ENCODE peak calls at places on chromosomes 5 and 9, in nine cellular contexts. R is lower lobe of right lung, U is ascending aorta, O is ovary, W is pancreas, X is prostate gland, P is transverse colon, I is uterus, E is body of pancreas. T is an unnamed sample.

GRCh38 chr9:126702501-126703329 is 89.0 kb downstream of the LMX1B start:
- DNase-seq in P (no peak), U (no peak), W (no peak), O (no peak), R (peak; percentile 44), X (no peak), E (no peak), I (no peak), T (no peak)

GRCh38 chr5:83632874-83633273 is 87.8 kb downstream of the HAPLN1 start:
- DNase-seq in O (no peak), W (no peak), P (no peak), E (no peak), X (no peak), U (no peak), I (no peak), R (no peak), T (no peak)

GRCh38 chr9:112861155-112861554 is 29.5 kb downstream of the SLC46A2 start:
- DNase-seq in O (no peak), I (no peak), E (no peak), U (no peak), R (no peak), X (no peak), W (no peak), P (no peak), T (no peak)

GRCh38 chr5:27328480-27328879 is 290.1 kb upstream of the CDH9 start:
- DNase-seq in I (no peak), R (no peak), X (no peak), E (no peak), W (no peak), P (no peak), O (no peak), U (no peak), T (no peak)

GRCh38 chr5:126614189-126614588 is 13.4 kb downstream of the PHAX start:
- DNase-seq in X (no peak), O (no peak), P (no peak), U (no peak), R (no peak), I (no peak), E (no peak), W (no peak), T (no peak)

GRCh38 chr5:109655841-109656240 is 33.9 kb upstream of the MAN2A1 start:
- DNase-seq in P (no peak), R (no peak), E (no peak), U (no peak), O (no peak), I (no peak), X (no peak), W (no peak), T (no peak)

GRCh38 chr5:98605010-98605425 is 168.4 kb upstream of the RGMB start:
- DNase-seq in E (no peak), X (no peak), W (no peak), O (no peak), P (no peak), I (no peak), U (no peak), R (no peak), T (no peak)

GRCh38 chr5:147464211-147464610 is 45.7 kb downstream of the DPYSL3 start:
- DNase-seq in P (no peak), I (no peak), U (no peak), E (peak; percentile 14), R (no peak), X (peak; percentile 11), O (no peak), W (peak; percentile 6), T (no peak)

GRCh38 chr5:74085782-74086181 is 459.8 kb downstream of the ARHGEF28 start:
- DNase-seq in W (no peak), E (no peak), X (no peak), R (peak; percentile 62), U (no peak), P (no peak), O (no peak), I (no peak), T (no peak)

GRCh38 chr5:38540348-38540747 is 16.1 kb downstream of the LIFR start:
- DNase-seq in I (peak; percentile 31), U (no peak), X (no peak), P (no peak), R (peak; percentile 60), E (peak; percentile 46), W (peak; percentile 48), O (no peak), T (peak; percentile 69)

GRCh38 chr5:1538276-1538675 is 14.5 kb upstream of the LPCAT1 start:
- DNase-seq in X (no peak), I (peak; percentile 9), E (no peak), P (no peak), O (peak; percentile 22), R (no peak), W (no peak), U (no peak), T (peak; percentile 11)

GRCh38 chr5:24381861-24382460 is 262.8 kb downstream of the CDH10 start:
- DNase-seq in I (no peak), E (no peak), U (no peak), X (no peak), W (no peak), R (no peak), P (no peak), O (no peak), T (no peak)

GRCh38 chr5:167232675-167233074 is 1058.8 kb upstream of the WWC1 start:
- DNase-seq in O (no peak), E (no peak), R (no peak), P (no peak), W (no peak), X (no peak), I (no peak), U (no peak), T (no peak)

GRCh38 chr5:167228134-167228533 is 1063.3 kb upstream of the WWC1 start:
- DNase-seq in I (no peak), U (no peak), E (no peak), W (no peak), R (no peak), X (no peak), P (no peak), O (no peak), T (no peak)

GRCh38 chr5:167233507-167233906 is 1057.9 kb upstream of the WWC1 start:
- DNase-seq in W (no peak), O (no peak), X (no peak), I (no peak), R (no peak), E (no peak), U (no peak), P (no peak), T (no peak)

GRCh38 chr5:167229751-167230150 is 1061.7 kb upstream of the WWC1 start:
- DNase-seq in O (no peak), X (no peak), W (no peak), U (no peak), R (no peak), I (no peak), P (no peak), E (no peak), T (no peak)

GRCh38 chr5:167230414-167230813 is 1061.0 kb upstream of the WWC1 start:
- DNase-seq in E (no peak), U (no peak), I (no peak), W (no peak), X (no peak), R (no peak), P (no peak), O (no peak), T (no peak)
- H3K4me3 ChIP-seq in E (no peak overlapping the region), U (no peak overlapping the region), I (no peak overlapping the region), W (no peak overlapping the region), X (no peak overlapping the region), R (no peak overlapping the region), P (no peak overlapping the region), O (no peak overlapping the region), T (no peak overlapping the region)

DNA sequence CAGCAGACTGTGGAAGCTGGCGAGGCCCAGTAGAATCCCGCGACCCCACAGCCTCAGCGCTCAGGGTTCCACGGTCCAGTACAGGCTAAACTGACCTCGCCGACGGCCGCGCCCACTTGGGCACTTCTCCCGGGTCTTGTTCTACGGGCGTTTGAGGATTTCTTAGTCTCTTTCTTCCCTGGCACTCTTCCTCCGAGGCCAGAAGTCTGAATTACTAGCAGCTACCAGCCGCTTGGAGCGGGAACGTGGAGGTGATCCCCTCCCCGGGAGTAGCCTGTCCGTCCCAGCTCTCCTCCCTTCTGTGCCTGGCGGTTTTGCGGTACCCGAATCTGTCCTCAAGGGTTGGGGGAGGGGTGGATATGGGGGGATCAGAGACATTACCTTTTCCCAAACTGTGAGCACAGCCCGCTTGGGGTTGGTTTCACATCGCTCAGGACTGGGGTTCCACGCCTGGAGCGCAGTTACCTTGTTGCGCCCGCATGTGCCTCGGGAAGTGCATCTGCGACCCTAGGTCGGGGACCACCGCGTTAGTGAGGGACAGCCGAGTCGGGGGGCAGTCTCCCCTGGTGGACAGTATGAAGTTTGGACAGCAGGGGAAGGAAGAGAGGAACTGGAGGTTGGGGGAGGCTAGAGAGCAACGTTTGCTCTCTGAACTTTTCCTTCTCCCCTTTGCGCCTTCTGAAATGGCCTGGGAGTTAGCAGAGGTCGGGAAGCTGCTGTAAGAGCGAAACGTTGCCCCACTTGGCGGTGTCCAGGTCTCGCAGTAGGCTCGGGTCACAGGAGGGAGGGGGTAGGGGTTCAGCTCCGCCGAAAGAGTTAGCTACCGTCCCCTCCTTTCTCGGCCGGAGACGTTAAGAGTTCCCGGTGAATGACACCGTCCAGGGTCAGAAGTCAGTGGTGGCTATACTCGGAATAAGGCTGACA is 190.8 kb downstream of the MEF2C start:
- DNase-seq in P (no peak), W (no peak), X (no peak), R (no peak), O (no peak), U (no peak), I (no peak), E (no peak), T (no peak)
- H3K4me1 ChIP-seq in P (peaks cover 14% of the 10 kb centered on the region), W (peaks cover 13% of the 10 kb centered on the region), X (no peaks in the 10 kb centered on the region), R (peaks cover 27% of the 10 kb centered on the region), O (no peaks in the 10 kb centered on the region), U (no peaks in the 10 kb centered on the region), I (peaks cover 3% of the 10 kb centered on the region), E (peaks cover 40% of the 10 kb centered on the region), T (peaks cover 37% of the 10 kb centered on the region)

GRCh38 chr5:139404484-139404840 is 573 bp upstream of the SPATA24 start:
- DNase-seq in R (no peak), I (no peak), W (no peak), E (no peak), U (no peak), O (no peak), X (no peak), P (no peak), T (no peak)
- TF ChIP-seq CTCF in R (no peak), I (no peak), W (no peak), E (no peak), U (no peak), O (no peak), X (no peak), P (no peak), T (no peak)

DNA sequence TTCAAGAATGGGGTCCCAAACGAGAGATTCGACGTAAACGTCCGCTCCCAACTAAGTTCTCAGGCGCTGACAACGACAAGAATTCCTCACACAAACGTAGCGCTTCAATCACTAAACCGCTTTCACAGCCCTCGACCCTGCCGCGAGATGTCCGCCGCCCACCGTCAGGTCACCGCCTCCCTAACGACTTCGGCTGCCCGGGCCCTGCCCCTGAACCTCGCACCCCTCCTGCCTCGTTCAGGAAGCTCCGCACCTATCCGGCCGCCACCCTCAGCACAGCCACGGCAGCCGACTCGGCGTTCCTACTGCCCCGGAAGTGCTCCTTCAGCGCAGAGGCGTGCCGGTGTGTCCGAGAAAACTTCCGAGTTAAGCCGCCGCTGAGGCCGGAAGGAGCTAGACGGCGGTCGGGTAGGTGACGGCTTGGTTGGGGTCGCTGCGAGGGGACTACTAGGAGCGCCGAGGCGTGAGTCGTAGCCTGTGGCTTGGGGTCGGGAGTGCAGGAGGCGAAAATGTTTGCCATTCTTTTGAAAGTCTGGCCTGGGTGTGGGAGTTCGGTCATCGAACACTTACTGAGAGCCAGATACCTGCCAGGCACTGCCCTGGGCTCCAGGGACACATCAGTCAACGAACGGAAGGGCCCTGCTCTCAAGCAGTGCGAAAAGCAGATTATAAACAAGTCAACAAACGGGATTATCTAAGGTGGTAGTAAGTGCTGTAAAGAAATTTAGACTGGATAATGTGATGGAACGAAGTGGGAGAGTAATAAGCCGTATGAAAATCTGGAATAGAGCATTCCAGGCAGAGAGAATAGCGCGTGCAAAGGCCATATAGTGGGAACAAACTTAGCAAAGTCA is at the start of the genes FAM114A2 and MFAP3:
- DNase-seq in P (peak; percentile 93), E (peak; percentile 89), O (peak; percentile 89), X (peak; percentile 86), R (peak; percentile 95), I (peak; percentile 82), W (peak; percentile 83), U (peak; percentile 54), T (peak; percentile 94)
- H3K4me3 ChIP-seq in P (peak within 1 kb of the TSS; percentile 74), E (peak within 1 kb of the TSS; percentile 97), O (peak within 1 kb of the TSS; percentile 78), X (peak within 1 kb of the TSS; percentile 74), R (peak within 1 kb of the TSS; percentile 81), I (peak within 1 kb of the TSS; percentile 91), W (peak within 1 kb of the TSS; percentile 89), U (peak within 1 kb of the TSS; percentile 79), T (peak within 1 kb of the TSS; percentile 81)